ENCODE peak calls at places on chromosome 13, in ten cellular contexts. One of them, this sample, is unnamed.

GRCh38 chr13:39789451-39789850 is 134.0 kb downstream of the COG6 start:
- DNase-seq in osteocyte: no peak
- DNase-seq in ascending aorta: no peak
- DNase-seq in WTC11: no peak
- DNase-seq in CD8-positive, alpha-beta T cell: no peak
- DNase-seq in AG09319: no peak
- DNase-seq in CD4-positive, alpha-beta T cell: no peak
- DNase-seq in uterus: no peak
- DNase-seq in cardiac fibroblast: no peak
- DNase-seq in heart right ventricle: no peak
- DNase-seq in this sample: no peak

GRCh38 chr13:49551245-49551644 is 34.1 kb downstream of the RCBTB1 start:
- DNase-seq in WTC11: no peak
- DNase-seq in CD4-positive, alpha-beta T cell: no peak
- DNase-seq in cardiac fibroblast: no peak
- DNase-seq in ascending aorta: no peak
- DNase-seq in uterus: no peak
- DNase-seq in AG09319: no peak
- DNase-seq in osteocyte: no peak
- DNase-seq in CD8-positive, alpha-beta T cell: no peak
- DNase-seq in heart right ventricle: no peak
- DNase-seq in this sample: no peak

GRCh38 chr13:88303605-88304004 is 632.4 kb downstream of the SLITRK5 start:
- DNase-seq in AG09319: no peak
- DNase-seq in CD4-positive, alpha-beta T cell: no peak
- DNase-seq in heart right ventricle: no peak
- DNase-seq in ascending aorta: no peak
- DNase-seq in uterus: no peak
- DNase-seq in cardiac fibroblast: no peak
- DNase-seq in WTC11: no peak
- DNase-seq in CD8-positive, alpha-beta T cell: no peak
- DNase-seq in osteocyte: no peak
- DNase-seq in this sample: no peak

GRCh38 chr13:29702912-29703351 is 107.4 kb upstream of the SLC7A1 start:
- DNase-seq in WTC11: no peak
- DNase-seq in heart right ventricle: peak; percentile 39
- DNase-seq in CD4-positive, alpha-beta T cell: no peak
- DNase-seq in osteocyte: no peak
- DNase-seq in uterus: peak; percentile 46
- DNase-seq in AG09319: peak; percentile 78
- DNase-seq in cardiac fibroblast: peak; percentile 89
- DNase-seq in ascending aorta: no peak
- DNase-seq in CD8-positive, alpha-beta T cell: no peak
- DNase-seq in this sample: no peak

GRCh38 chr13:40480915-40481525 is 185.4 kb downstream of the FOXO1 start:
- DNase-seq in osteocyte: no peak
- DNase-seq in AG09319: no peak
- DNase-seq in heart right ventricle: no peak
- DNase-seq in uterus: no peak
- DNase-seq in CD4-positive, alpha-beta T cell: no peak
- DNase-seq in cardiac fibroblast: no peak
- DNase-seq in CD8-positive, alpha-beta T cell: no peak
- DNase-seq in ascending aorta: no peak
- DNase-seq in WTC11: no peak
- DNase-seq in this sample: no peak

GRCh38 chr13:32309312-32309711 is 5.9 kb downstream of the ZAR1L start:
- DNase-seq in cardiac fibroblast: no peak
- DNase-seq in heart right ventricle: no peak
- DNase-seq in WTC11: no peak
- DNase-seq in ascending aorta: no peak
- DNase-seq in CD4-positive, alpha-beta T cell: no peak
- DNase-seq in osteocyte: no peak
- DNase-seq in AG09319: no peak
- DNase-seq in uterus: no peak
- DNase-seq in CD8-positive, alpha-beta T cell: no peak
- DNase-seq in this sample: no peak

GRCh38 chr13:24511019-24511823 is 1.4 kb downstream of the PARP4 start:
- DNase-seq in uterus: no peak
- DNase-seq in heart right ventricle: no peak
- DNase-seq in CD8-positive, alpha-beta T cell: peak; percentile 36
- DNase-seq in cardiac fibroblast: peak; percentile 91
- DNase-seq in WTC11: no peak
- DNase-seq in ascending aorta: no peak
- DNase-seq in CD4-positive, alpha-beta T cell: peak; percentile 14
- DNase-seq in osteocyte: no peak
- DNase-seq in AG09319: no peak
- DNase-seq in this sample: no peak

GRCh38 chr13:90640976-90641375 is 706.5 kb upstream of the MIR17HG start:
- DNase-seq in osteocyte: no peak
- DNase-seq in cardiac fibroblast: peak; percentile 64
- DNase-seq in WTC11: no peak
- DNase-seq in heart right ventricle: no peak
- DNase-seq in ascending aorta: no peak
- DNase-seq in AG09319: no peak
- DNase-seq in CD4-positive, alpha-beta T cell: no peak
- DNase-seq in uterus: no peak
- DNase-seq in CD8-positive, alpha-beta T cell: no peak
- DNase-seq in this sample: no peak

GRCh38 chr13:79918620-79919019 is 422.3 kb downstream of the SPRY2 start:
- DNase-seq in cardiac fibroblast: no peak
- DNase-seq in heart right ventricle: no peak
- DNase-seq in ascending aorta: no peak
- DNase-seq in CD8-positive, alpha-beta T cell: no peak
- DNase-seq in WTC11: no peak
- DNase-seq in osteocyte: no peak
- DNase-seq in uterus: no peak
- DNase-seq in CD4-positive, alpha-beta T cell: no peak
- DNase-seq in AG09319: no peak
- DNase-seq in this sample: no peak

GRCh38 chr13:64900039-64900438 is 2330.1 kb downstream of the PCDH9 start:
- DNase-seq in AG09319: no peak
- DNase-seq in ascending aorta: no peak
- DNase-seq in heart right ventricle: no peak
- DNase-seq in WTC11: no peak
- DNase-seq in uterus: no peak
- DNase-seq in osteocyte: peak; percentile 54
- DNase-seq in CD4-positive, alpha-beta T cell: no peak
- DNase-seq in cardiac fibroblast: no peak
- DNase-seq in CD8-positive, alpha-beta T cell: no peak
- DNase-seq in this sample: no peak

GRCh38 chr13:51097353-51098043 is 13.6 kb downstream of the C13orf42 start:
- DNase-seq in osteocyte: no peak
- DNase-seq in WTC11: no peak
- DNase-seq in CD8-positive, alpha-beta T cell: no peak
- DNase-seq in cardiac fibroblast: no peak
- DNase-seq in ascending aorta: no peak
- DNase-seq in CD4-positive, alpha-beta T cell: no peak
- DNase-seq in heart right ventricle: no peak
- DNase-seq in uterus: no peak
- DNase-seq in AG09319: no peak
- DNase-seq in this sample: no peak

GRCh38 chr13:42497798-42498197 is 76.2 kb upstream of the TNFSF11 start:
- DNase-seq in AG09319: no peak
- DNase-seq in osteocyte: no peak
- DNase-seq in CD4-positive, alpha-beta T cell: no peak
- DNase-seq in heart right ventricle: no peak
- DNase-seq in ascending aorta: no peak
- DNase-seq in uterus: no peak
- DNase-seq in WTC11: no peak
- DNase-seq in CD8-positive, alpha-beta T cell: no peak
- DNase-seq in cardiac fibroblast: peak; percentile 92
- DNase-seq in this sample: no peak

GRCh38 chr13:31755803-31756212 is 16.5 kb downstream of the RXFP2 start:
- DNase-seq in AG09319: no peak
- DNase-seq in uterus: no peak
- DNase-seq in cardiac fibroblast: peak; percentile 80
- DNase-seq in WTC11: no peak
- DNase-seq in heart right ventricle: no peak
- DNase-seq in CD4-positive, alpha-beta T cell: no peak
- DNase-seq in CD8-positive, alpha-beta T cell: no peak
- DNase-seq in osteocyte: no peak
- DNase-seq in ascending aorta: no peak
- DNase-seq in this sample: no peak

GRCh38 chr13:29569253-29570057 is 26.0 kb downstream of the SLC7A1 start:
- DNase-seq in cardiac fibroblast: no peak
- DNase-seq in CD8-positive, alpha-beta T cell: no peak
- DNase-seq in AG09319: no peak
- DNase-seq in heart right ventricle: no peak
- DNase-seq in CD4-positive, alpha-beta T cell: no peak
- DNase-seq in uterus: no peak
- DNase-seq in ascending aorta: no peak
- DNase-seq in osteocyte: no peak
- DNase-seq in WTC11: no peak
- DNase-seq in this sample: no peak

DNA sequence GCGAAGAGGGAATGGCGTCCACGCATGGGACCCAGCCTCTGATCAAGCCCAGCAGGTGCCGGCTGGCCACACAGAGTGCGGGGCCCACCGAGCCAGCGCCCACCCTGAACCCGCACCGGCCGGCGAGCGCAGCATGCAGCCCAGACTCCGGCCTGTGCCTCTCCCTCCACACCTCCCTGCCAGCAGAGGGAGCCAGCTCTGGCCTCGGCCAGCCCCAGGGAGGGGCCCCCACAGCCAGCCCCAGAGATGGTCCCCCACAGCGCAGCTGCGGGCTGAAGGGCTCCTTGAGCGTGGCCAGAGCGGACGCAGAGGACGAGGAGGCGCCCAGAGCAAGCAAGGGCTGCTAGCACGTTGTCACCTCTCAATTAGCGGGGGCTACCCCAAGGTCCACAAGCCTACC is 904.5 kb downstream of the SLITRK6 start:
- DNase-seq in CD8-positive, alpha-beta T cell: no peak
- DNase-seq in AG09319: no peak
- DNase-seq in CD4-positive, alpha-beta T cell: no peak
- DNase-seq in cardiac fibroblast: no peak
- DNase-seq in osteocyte: no peak
- DNase-seq in ascending aorta: no peak
- DNase-seq in uterus: no peak
- DNase-seq in heart right ventricle: no peak
- DNase-seq in WTC11: peak; percentile 39
- DNase-seq in this sample: no peak
- TF ChIP-seq CTCF in CD8-positive, alpha-beta T cell: no peak
- TF ChIP-seq CTCF in AG09319: no peak
- TF ChIP-seq CTCF in CD4-positive, alpha-beta T cell: no peak
- TF ChIP-seq CTCF in cardiac fibroblast: no peak
- TF ChIP-seq CTCF in osteocyte: no peak
- TF ChIP-seq CTCF in ascending aorta: no peak
- TF ChIP-seq CTCF in uterus: no peak
- TF ChIP-seq CTCF in heart right ventricle: no peak
- TF ChIP-seq CTCF in WTC11: no peak
- TF ChIP-seq CTCF in this sample: no peak

DNA sequence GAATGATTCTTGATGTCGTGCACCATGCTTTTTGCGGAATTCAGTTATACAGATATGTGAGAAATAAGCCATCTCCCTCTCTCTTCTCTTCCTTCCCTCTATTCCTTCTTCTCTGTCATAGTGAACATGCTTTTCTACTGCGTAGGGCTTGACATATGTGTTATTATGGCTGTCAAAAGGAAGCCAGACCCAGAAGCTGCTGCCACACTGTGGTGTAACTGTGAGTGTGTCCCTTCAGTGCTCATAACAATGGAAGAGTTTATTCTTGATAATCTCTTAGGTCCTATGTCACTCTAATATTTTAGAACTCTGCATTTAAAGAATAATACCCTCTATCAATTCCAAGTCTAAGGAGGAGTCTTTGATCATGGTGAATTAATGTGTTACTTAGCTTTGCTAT is 208.9 kb upstream of the TMTC4 start:
- DNase-seq in AG09319: no peak
- DNase-seq in WTC11: no peak
- DNase-seq in osteocyte: no peak
- DNase-seq in CD8-positive, alpha-beta T cell: no peak
- DNase-seq in ascending aorta: no peak
- DNase-seq in CD4-positive, alpha-beta T cell: no peak
- DNase-seq in heart right ventricle: no peak
- DNase-seq in uterus: no peak
- DNase-seq in cardiac fibroblast: no peak
- DNase-seq in this sample: no peak
- TF ChIP-seq CTCF in AG09319: no peak
- TF ChIP-seq CTCF in WTC11: no peak
- TF ChIP-seq CTCF in osteocyte: no peak
- TF ChIP-seq CTCF in CD8-positive, alpha-beta T cell: no peak
- TF ChIP-seq CTCF in ascending aorta: no peak
- TF ChIP-seq CTCF in CD4-positive, alpha-beta T cell: no peak
- TF ChIP-seq CTCF in heart right ventricle: no peak
- TF ChIP-seq CTCF in uterus: no peak
- TF ChIP-seq CTCF in cardiac fibroblast: peak; percentile 1
- TF ChIP-seq CTCF in this sample: no peak

DNA sequence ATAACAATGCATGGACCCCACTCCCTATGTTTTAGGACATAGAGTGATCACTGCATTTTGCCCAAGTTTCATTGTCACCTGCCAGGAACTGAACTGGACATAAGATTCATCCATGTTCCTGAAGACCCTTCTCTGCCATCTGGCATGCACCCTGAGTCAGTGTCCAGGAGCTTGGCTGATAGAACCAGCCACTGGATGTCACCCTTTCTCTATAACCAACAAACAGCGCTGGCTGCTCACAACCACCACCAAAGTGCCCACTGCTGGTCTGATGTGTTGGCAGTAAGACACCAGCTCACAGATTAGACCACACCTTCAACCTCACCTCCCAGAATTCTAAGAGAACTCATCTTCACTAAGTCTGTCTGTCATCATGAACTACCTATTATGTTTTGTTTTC is 333.4 kb downstream of the ITGBL1 start:
- DNase-seq in cardiac fibroblast: peak; percentile 27
- DNase-seq in uterus: no peak
- DNase-seq in AG09319: peak; percentile 4
- DNase-seq in osteocyte: no peak
- DNase-seq in ascending aorta: no peak
- DNase-seq in heart right ventricle: peak; percentile 21
- DNase-seq in WTC11: peak; percentile 58
- DNase-seq in CD8-positive, alpha-beta T cell: no peak
- DNase-seq in CD4-positive, alpha-beta T cell: no peak
- DNase-seq in this sample: peak; percentile 49
- TF ChIP-seq CTCF in cardiac fibroblast: no peak
- TF ChIP-seq CTCF in uterus: no peak
- TF ChIP-seq CTCF in AG09319: peak; percentile 52
- TF ChIP-seq CTCF in osteocyte: peak; percentile 62
- TF ChIP-seq CTCF in ascending aorta: no peak
- TF ChIP-seq CTCF in heart right ventricle: peak; percentile 51
- TF ChIP-seq CTCF in WTC11: no peak
- TF ChIP-seq CTCF in CD8-positive, alpha-beta T cell: no peak
- TF ChIP-seq CTCF in CD4-positive, alpha-beta T cell: no peak
- TF ChIP-seq CTCF in this sample: no peak

DNA sequence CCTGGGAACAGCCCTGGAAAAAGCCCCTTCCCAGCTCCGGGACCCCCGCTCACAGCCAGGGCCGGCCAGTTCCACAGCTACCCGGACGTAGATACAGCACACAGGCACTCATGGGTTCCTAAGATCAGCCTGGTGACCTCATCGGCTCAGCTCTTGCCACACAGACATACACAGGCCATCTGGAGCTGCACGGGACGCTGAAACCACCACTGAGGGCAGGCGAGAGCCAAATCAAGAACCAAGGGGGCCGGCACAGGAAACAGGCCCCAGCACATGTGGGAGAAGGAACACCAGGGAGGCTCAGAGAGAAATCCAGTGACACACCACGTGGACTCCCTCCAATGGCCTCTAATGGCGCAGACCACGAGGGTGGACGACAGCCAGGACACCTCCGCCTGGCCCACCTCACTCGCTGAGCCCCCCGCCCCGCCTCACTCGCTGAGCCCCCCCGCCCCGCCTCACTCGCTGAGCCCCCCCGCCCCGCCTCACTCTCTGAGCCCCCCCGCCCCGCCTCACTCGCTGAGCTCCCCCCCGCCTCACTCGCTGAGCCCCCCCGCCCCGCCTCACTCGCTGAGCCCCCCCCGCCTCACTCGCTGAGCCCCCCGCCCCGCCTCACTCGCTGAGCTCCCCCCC is 69.7 kb upstream of the C13orf46 start:
- DNase-seq in WTC11: no peak
- DNase-seq in AG09319: peak; percentile 75
- DNase-seq in cardiac fibroblast: peak; percentile 77
- DNase-seq in osteocyte: no peak
- DNase-seq in uterus: peak; percentile 87
- DNase-seq in heart right ventricle: peak; percentile 66
- DNase-seq in CD4-positive, alpha-beta T cell: no peak
- DNase-seq in ascending aorta: peak; percentile 79
- DNase-seq in CD8-positive, alpha-beta T cell: no peak
- DNase-seq in this sample: peak; percentile 55
- TF ChIP-seq CTCF in WTC11: no peak
- TF ChIP-seq CTCF in AG09319: peak; percentile 57
- TF ChIP-seq CTCF in cardiac fibroblast: peak; percentile 30
- TF ChIP-seq CTCF in osteocyte: no peak
- TF ChIP-seq CTCF in uterus: no peak
- TF ChIP-seq CTCF in heart right ventricle: peak; percentile 28
- TF ChIP-seq CTCF in CD4-positive, alpha-beta T cell: no peak
- TF ChIP-seq CTCF in ascending aorta: no peak
- TF ChIP-seq CTCF in CD8-positive, alpha-beta T cell: no peak
- TF ChIP-seq CTCF in this sample: no peak

This sample was measured in endothelial cell.